ENCODE peak calls at places on chromosomes 7 and 10, in eight cellular contexts. Z is astrocyte of the spinal cord, T is occipital lobe, W is A549, S is mucosa of descending colon, Q is upper lobe of right lung, H is GM10248, P is left cardiac atrium. K is an unnamed sample.

GRCh38 chr7:5139998-5140397 is 50.0 kb upstream of the WIPI2 start:
- DNase-seq in W (peak), Q (peak), S (peak), Z (no peak), H (peak), T (no peak), P (peak), K (peak)

GRCh38 chr7:142298631-142299030 is 40.8 kb upstream of the PRSS58 start:
- DNase-seq in Q (no peak), T (no peak), H (no peak), W (no peak), Z (no peak), S (no peak), P (no peak), K (no peak)

GRCh38 chr7:7554021-7554432 is 12.7 kb upstream of the MIOS start:
- DNase-seq in P (no peak), H (no peak), W (no peak), Z (peak), Q (no peak), S (no peak), T (no peak), K (peak)

GRCh38 chr10:63209703-63210102 is 76.6 kb downstream of the NRBF2 start:
- DNase-seq in W (no peak), T (no peak), P (no peak), S (no peak), Z (peak), Q (no peak), H (no peak), K (no peak)

GRCh38 chr7:26688388-26688787 is 176.0 kb downstream of the SKAP2 start:
- DNase-seq in H (no peak), T (no peak), S (no peak), Z (no peak), Q (no peak), P (no peak), W (peak), K (no peak)

GRCh38 chr7:83819911-83820310 is 171.0 kb upstream of the SEMA3E start:
- DNase-seq in S (no peak), W (peak), Q (no peak), H (no peak), T (no peak), P (no peak), Z (peak), K (peak)

GRCh38 chr10:25082276-25083204 is 66.1 kb downstream of the THNSL1 start:
- DNase-seq in P (no peak), H (no peak), Q (no peak), W (no peak), T (no peak), Z (no peak), S (no peak), K (no peak)

GRCh38 chr7:25669300-25669781 is 441.1 kb upstream of the NPVF start:
- DNase-seq in H (no peak), Q (no peak), W (no peak), P (no peak), T (no peak), S (no peak), Z (no peak), K (no peak)

GRCh38 chr7:27243340-27244163 is 950 bp downstream of the EVX1 start:
- DNase-seq in P (no peak), S (no peak), Q (peak), W (no peak), T (no peak), H (no peak), Z (no peak), K (peak)

GRCh38 chr10:68333452-68333851 is 724 bp upstream of the PBLD start:
- DNase-seq in S (no peak), H (no peak), P (no peak), T (no peak), W (no peak), Q (no peak), Z (no peak), K (no peak)

GRCh38 chr7:150356265-150356897 is 12.2 kb upstream of the REPIN1 start:
- DNase-seq in W (peak), P (no peak), Z (peak), T (no peak), S (no peak), H (peak), Q (peak), K (peak)

GRCh38 chr7:99407849-99408346 is 499 bp downstream of the PDAP1 start:
- DNase-seq in S (peak), W (peak), H (no peak), Q (no peak), Z (peak), P (peak), T (peak), K (peak)

GRCh38 chr7:12490105-12490688 is 80.3 kb upstream of the SCIN start:
- DNase-seq in S (no peak), H (no peak), Z (peak), T (no peak), W (peak), Q (no peak), P (no peak), K (peak)

GRCh38 chr10:61901829-61902447 is 439 bp downstream of the ARID5B start:
- DNase-seq in P (no peak), Z (no peak), Q (no peak), T (no peak), W (peak), H (no peak), S (peak), K (peak)

GRCh38 chr7:99623702-99624447 is 7.1 kb downstream of the ZSCAN25 start:
- DNase-seq in T (no peak), H (no peak), S (no peak), P (no peak), Q (no peak), W (no peak), Z (no peak), K (no peak)

GRCh38 chr7:33744293-33744692 is 161.0 kb upstream of the BMPER start:
- DNase-seq in T (no peak), Z (no peak), P (no peak), H (peak), S (no peak), Q (no peak), W (peak), K (peak)

GRCh38 chr7:137882806-137883205 is 36.0 kb upstream of the DGKI start:
- DNase-seq in S (no peak), H (no peak), Q (no peak), Z (no peak), W (no peak), T (no peak), P (no peak), K (no peak)

GRCh38 chr7:94067506-94067905 is 63.4 kb upstream of the BET1 start:
- DNase-seq in W (no peak), P (no peak), H (no peak), T (no peak), Z (no peak), Q (no peak), S (no peak), K (no peak)

GRCh38 chr10:31758495-31758894 is 170.1 kb downstream of the ARHGAP12 start:
- DNase-seq in W (no peak), P (peak), T (no peak), S (no peak), H (no peak), Z (no peak), Q (no peak), K (no peak)

GRCh38 chr10:51733061-51733460 is 33.7 kb upstream of the CSTF2T start:
- DNase-seq in H (no peak), T (no peak), Q (no peak), W (no peak), S (no peak), P (no peak), Z (peak), K (no peak)

GRCh38 chr7:137846588-137847417 is at the start of gene DGKI:
- DNase-seq in S (no peak), Q (peak), H (peak), W (no peak), T (peak), P (peak), Z (no peak), K (peak)

GRCh38 chr10:119337796-119338432 is 130.5 kb downstream of the GRK5 start:
- DNase-seq in P (peak), T (no peak), H (no peak), W (no peak), Q (no peak), S (no peak), Z (peak), K (no peak)

K was measured in neural progenitor cell.